ENCODE peak calls at places on chromosomes 5 and 9, in four cellular contexts. P is heart left ventricle; F is activated T-cell treated with anti-CD3 and anti-CD28 coated beads, Interleukin-2, amount 50 U/mL, for 72 hours; Z is stimulated activated CD4-positive, alpha-beta T cell treated with anti-CD3 and anti-CD28 coated beads, Interleukin-4, amount 100 ng/mL, for 24 hours. L is an unnamed sample.

GRCh38 chr9:133606722-133607053 is 2.5 kb downstream of the FAM163B start:
- DNase-seq in F (no peak), Z (no peak), P (no peak), L (no peak)

GRCh38 chr5:28430565-28431178 is 1392.3 kb upstream of the CDH9 start:
- DNase-seq in P (no peak), Z (no peak), F (no peak), L (no peak)

GRCh38 chr9:134010774-134011173 is 14.5 kb upstream of the BRD3OS start:
- DNase-seq in P (no peak), F (no peak), Z (no peak), L (no peak)

GRCh38 chr9:131282688-131283422 is 6.5 kb upstream of the FAM78A start:
- DNase-seq in P (no peak), F (no peak), Z (no peak), L (no peak)

GRCh38 chr5:78793907-78794687 is 145.5 kb upstream of the LHFPL2 start:
- DNase-seq in F (no peak), P (no peak), Z (no peak), L (no peak)

GRCh38 chr5:113089653-113090335 is 113.2 kb downstream of the DCP2 start:
- DNase-seq in P (peak), Z (no peak), F (no peak), L (no peak)

GRCh38 chr5:172845190-172845975 is 11.3 kb downstream of the ERGIC1 start:
- DNase-seq in P (peak), F (no peak), Z (no peak), L (no peak)

GRCh38 chr5:165325201-165325600 is 1819.8 kb downstream of the MAT2B start:
- DNase-seq in Z (no peak), P (no peak), F (no peak), L (no peak)

GRCh38 chr9:85949591-85950335 is 8.8 kb downstream of the NAA35 start:
- DNase-seq in F (no peak), P (no peak), Z (no peak), L (no peak)

GRCh38 chr5:81749186-81749561 is 1.7 kb downstream of the SSBP2 start:
- DNase-seq in Z (peak), P (no peak), F (no peak), L (no peak)

GRCh38 chr5:105150324-105150723 is 1587.7 kb upstream of the NUDT12 start:
- DNase-seq in Z (no peak), P (no peak), F (no peak), L (no peak)

L was measured in GM04504.